ENCODE peak calls at places on chromosomes 16 and 17, in seven cellular contexts. One of them, this sample, is unnamed.

GRCh38 chr16:2207872-2208271 is 2.6 kb downstream of the MLST8 start:
- DNase-seq in NT2/D1: no peak
- DNase-seq in GM04504: no peak
- DNase-seq in Calu3: no peak
- DNase-seq in KG1: no peak
- DNase-seq in left cardiac atrium: no peak
- DNase-seq in PC-9: no peak
- DNase-seq in this sample: no peak

GRCh38 chr17:55286681-55287589 is 22.2 kb downstream of the HLF start:
- DNase-seq in GM04504: no peak
- DNase-seq in PC-9: no peak
- DNase-seq in NT2/D1: no peak
- DNase-seq in KG1: no peak
- DNase-seq in left cardiac atrium: peak
- DNase-seq in Calu3: peak
- DNase-seq in this sample: peak

GRCh38 chr17:40021471-40021961 is 6.3 kb downstream of the CSF3 start:
- DNase-seq in NT2/D1: no peak
- DNase-seq in KG1: no peak
- DNase-seq in Calu3: peak
- DNase-seq in PC-9: peak
- DNase-seq in left cardiac atrium: peak
- DNase-seq in GM04504: peak
- DNase-seq in this sample: peak

GRCh38 chr16:57098188-57098841 is 5.9 kb downstream of the CPNE2 start:
- DNase-seq in PC-9: no peak
- DNase-seq in KG1: no peak
- DNase-seq in left cardiac atrium: no peak
- DNase-seq in Calu3: no peak
- DNase-seq in GM04504: no peak
- DNase-seq in NT2/D1: no peak
- DNase-seq in this sample: no peak

GRCh38 chr16:84892097-84892496 is 72.3 kb downstream of the CRISPLD2 start:
- DNase-seq in NT2/D1: no peak
- DNase-seq in Calu3: no peak
- DNase-seq in PC-9: no peak
- DNase-seq in GM04504: no peak
- DNase-seq in KG1: no peak
- DNase-seq in left cardiac atrium: no peak
- DNase-seq in this sample: no peak

GRCh38 chr17:14427914-14428639 is 127.2 kb downstream of the HS3ST3B1 start:
- DNase-seq in Calu3: no peak
- DNase-seq in KG1: no peak
- DNase-seq in NT2/D1: no peak
- DNase-seq in GM04504: no peak
- DNase-seq in PC-9: no peak
- DNase-seq in left cardiac atrium: no peak
- DNase-seq in this sample: no peak

GRCh38 chr17:38352245-38353083 is 820 bp downstream of the SOCS7 start:
- DNase-seq in left cardiac atrium: peak
- DNase-seq in NT2/D1: no peak
- DNase-seq in PC-9: peak
- DNase-seq in KG1: no peak
- DNase-seq in Calu3: peak
- DNase-seq in GM04504: no peak
- DNase-seq in this sample: no peak

GRCh38 chr16:85334718-85335583 is 222.7 kb upstream of the CIBAR2 start:
- DNase-seq in KG1: peak
- DNase-seq in Calu3: peak
- DNase-seq in PC-9: peak
- DNase-seq in NT2/D1: peak
- DNase-seq in GM04504: no peak
- DNase-seq in left cardiac atrium: peak
- DNase-seq in this sample: peak

GRCh38 chr16:87195190-87195589 is 122.0 kb downstream of the C16orf95 start:
- DNase-seq in Calu3: no peak
- DNase-seq in NT2/D1: no peak
- DNase-seq in left cardiac atrium: no peak
- DNase-seq in KG1: no peak
- DNase-seq in PC-9: no peak
- DNase-seq in GM04504: no peak
- DNase-seq in this sample: no peak